ENCODE peak calls at places on chromosomes 3 and 15, in four cellular contexts. C is endothelial cell of umbilical vein, L is astrocyte, Y is kidney. U is an unnamed sample. For H3K4me1, the result is how much of the 10 kb centered on the place peaks cover.

GRCh38 chr3:118168175-118168574 is 866.5 kb downstream of the IGSF11 start:
- DNase-seq in C (no peak), L (no peak), Y (no peak), U (no peak)

GRCh38 chr3:60414047-60414446 is 837.2 kb downstream of the FHIT start:
- DNase-seq in C (no peak), L (no peak), Y (no peak), U (no peak)

GRCh38 chr3:101009386-101009785 is 16.2 kb upstream of the ABI3BP start:
- DNase-seq in C (no peak), L (no peak), Y (no peak), U (no peak)

GRCh38 chr3:140916603-140917002 is 25.0 kb upstream of the SLC25A36 start:
- DNase-seq in C (no peak), L (no peak), Y (no peak), U (no peak)

GRCh38 chr3:31580645-31581044 is 47.9 kb downstream of the STT3B start:
- DNase-seq in C (no peak), L (no peak), Y (no peak), U (no peak)

GRCh38 chr3:150544726-150545125 is 1.6 kb downstream of the SERP1 start:
- DNase-seq in C (peak), L (peak), Y (no peak), U (peak)

GRCh38 chr3:56536735-56537134 is 20.2 kb upstream of the CCDC66 start:
- DNase-seq in C (no peak), L (no peak), Y (no peak), U (no peak)

GRCh38 chr3:62632510-62633294 is 242.5 kb downstream of the CADPS start:
- DNase-seq in C (no peak), L (no peak), Y (no peak), U (peak)

GRCh38 chr3:105967117-105967516 is 98.3 kb upstream of the CBLB start:
- DNase-seq in C (peak), L (peak), Y (no peak), U (peak)

GRCh38 chr15:42068601-42069000 is 25.8 kb downstream of the PLA2G4D start:
- DNase-seq in C (no peak), L (no peak), Y (peak), U (no peak)

GRCh38 chr3:140216249-140216648 is 281.3 kb downstream of the CLSTN2 start:
- DNase-seq in C (no peak), L (no peak), Y (no peak), U (no peak)

GRCh38 chr15:32873292-32874114 is 155.7 kb downstream of the GREM1 start:
- DNase-seq in C (no peak), L (peak), Y (no peak), U (no peak)

GRCh38 chr3:65793495-65794200 is 245.1 kb downstream of the MAGI1 start:
- DNase-seq in C (no peak), L (peak), Y (no peak), U (no peak)

GRCh38 chr3:15892828-15893227 is 95.0 kb upstream of the ANKRD28 start:
- DNase-seq in C (peak), L (peak), Y (no peak), U (no peak)

GRCh38 chr3:120608506-120608905 is 12.4 kb downstream of the NDUFB4 start:
- DNase-seq in C (no peak), L (no peak), Y (no peak), U (no peak)

GRCh38 chr3:44236485-44236908 is 5.2 kb upstream of the TOPAZ1 start:
- DNase-seq in C (peak), L (no peak), Y (no peak), U (no peak)

GRCh38 chr15:100691321-100691720 is 88.9 kb downstream of the ASB7 start:
- DNase-seq in C (no peak), L (no peak), Y (no peak), U (no peak)

GRCh38 chr3:127739347-127740135 is 66.8 kb downstream of the ABTB1 start:
- DNase-seq in C (no peak), L (peak), Y (no peak), U (no peak)

GRCh38 chr3:59270921-59271320 is 221.1 kb upstream of the CFAP20DC start:
- DNase-seq in C (no peak), L (no peak), Y (no peak), U (no peak)

GRCh38 chr3:136960838-136961836 is 3.4 kb downstream of the IL20RB start:
- DNase-seq in C (no peak), L (peak), Y (no peak), U (peak)

GRCh38 chr3:43148033-43148432 is 42.2 kb upstream of the POMGNT2 start:
- DNase-seq in C (no peak), L (no peak), Y (no peak), U (no peak)

GRCh38 chr15:44832068-44832467 is 95.7 kb downstream of the TRIM69 start:
- DNase-seq in C (no peak), L (no peak), Y (no peak), U (no peak)

GRCh38 chr3:159322322-159322939 is 520.6 kb downstream of the MFSD1 start:
- DNase-seq in C (no peak), L (no peak), Y (peak), U (peak)

GRCh38 chr15:99507016-99507731 is 58.6 kb upstream of the MEF2A start:
- DNase-seq in C (peak), L (peak), Y (peak), U (peak)

GRCh38 chr3:182596673-182597410 is 196.5 kb upstream of the ATP11B start:
- DNase-seq in C (no peak), L (no peak), Y (no peak), U (no peak)

GRCh38 chr15:59686389-59686788 is 2.7 kb downstream of the BNIP2 start:
- DNase-seq in C (no peak), L (no peak), Y (no peak), U (no peak)

GRCh38 chr15:52858388-52859176 is 68.4 kb upstream of the ONECUT1 start:
- DNase-seq in C (no peak), L (no peak), Y (no peak), U (no peak)

GRCh38 chr3:133573054-133573628 is 345 bp upstream of the CDV3 start:
- DNase-seq in C (peak), L (peak), Y (peak), U (peak)

GRCh38 chr15:28265334-28266019 is 56.5 kb downstream of the HERC2 start:
- DNase-seq in C (no peak), L (no peak), Y (no peak), U (no peak)

GRCh38 chr15:57866149-57866736 is 159.7 kb downstream of the POLR2M start:
- DNase-seq in C (peak), L (no peak), Y (peak), U (peak)

GRCh38 chr3:48716508-48716981 is 476 bp downstream of the IP6K2 start:
- DNase-seq in C (peak), L (no peak), Y (no peak), U (peak)

GRCh38 chr15:73601449-73602425 is 31.5 kb downstream of the NPTN start:
- DNase-seq in C (peak), L (peak), Y (no peak), U (peak)

GRCh38 chr15:74799255-74799842 is 13.3 kb upstream of the LMAN1L start:
- DNase-seq in C (no peak), L (no peak), Y (no peak), U (no peak)

GRCh38 chr3:82790307-82791097 is 1029.1 kb upstream of the GBE1 start:
- DNase-seq in C (no peak), L (no peak), Y (peak), U (no peak)

GRCh38 chr3:184556502-184557347 is 4.9 kb upstream of the EPHB3 start:
- DNase-seq in C (no peak), L (no peak), Y (no peak), U (no peak)

GRCh38 chr15:65666257-65666656 is 44.5 kb downstream of the SLC24A1 start:
- DNase-seq in C (peak), L (peak), Y (no peak), U (peak)

GRCh38 chr15:67080118-67080899 is 14.9 kb downstream of the SMAD3 start:
- DNase-seq in C (no peak), L (peak), Y (peak), U (peak)

GRCh38 chr15:48646364-48646763 is 855 bp upstream of the FBN1 start:
- DNase-seq in C (no peak), L (no peak), Y (no peak), U (no peak)
- H3K4me1 ChIP-seq in C (under half), L (under half), Y (under half), U (under half)

GRCh38 chr3:148648685-148649352 is 48.9 kb upstream of the AGTR1 start:
- DNase-seq in C (no peak), L (peak), Y (no peak), U (peak)
- H3K9ac ChIP-seq in C (no peak), L (peak), Y (no peak), U (peak)

GRCh38 chr15:43794269-43795037 is 2.3 kb downstream of the SERF2 start:
- DNase-seq in C (peak), L (peak), Y (no peak), U (no peak)

GRCh38 chr15:43793647-43794046 is 1.5 kb downstream of the SERF2 start:
- DNase-seq in C (no peak), L (no peak), Y (no peak), U (no peak)

GRCh38 chr15:43789409-43789808 is 2.7 kb upstream of the SERF2 start:
- DNase-seq in C (no peak), L (no peak), Y (no peak), U (no peak)

GRCh38 chr15:43792761-43793493 is 807 bp downstream of the SERF2 start:
- DNase-seq in C (peak), L (no peak), Y (no peak), U (peak)

DNA sequence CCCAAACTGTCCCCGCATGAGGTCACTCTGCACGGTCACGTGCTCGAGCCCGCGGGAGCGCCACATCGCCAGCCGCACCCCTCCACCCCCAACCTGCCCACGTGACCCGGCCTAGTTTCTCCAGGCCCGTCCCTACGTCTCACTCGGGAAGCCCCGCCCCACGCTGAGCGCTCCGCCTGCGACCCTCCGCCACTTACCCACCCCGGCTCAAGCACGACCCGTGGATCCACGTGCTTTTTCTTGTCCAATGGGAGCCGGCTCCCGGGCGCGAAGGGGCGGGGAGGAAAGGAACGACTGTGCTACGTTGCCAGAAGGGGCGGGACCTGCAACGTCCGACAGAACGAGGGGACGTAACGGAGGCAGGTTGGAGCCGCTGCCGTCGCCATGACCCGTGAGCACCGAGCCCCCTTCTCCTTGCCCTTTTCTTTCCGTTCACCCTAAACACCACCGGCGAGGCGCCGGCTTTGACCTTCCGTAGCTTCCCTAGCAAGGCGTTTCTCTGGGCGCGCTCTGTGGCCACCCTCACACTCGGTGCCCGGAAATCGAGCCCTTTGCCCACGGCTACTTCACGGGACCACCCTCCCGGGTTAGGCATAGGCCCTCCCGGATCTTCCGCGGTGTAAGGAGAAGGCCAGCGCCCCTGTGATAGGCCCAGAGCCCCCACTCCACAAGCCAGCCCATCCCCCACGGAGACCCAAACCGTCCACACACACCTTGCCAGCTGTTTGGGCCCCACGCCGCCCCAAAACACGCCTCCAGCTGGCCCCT is at the start of gene SERF2:
- DNase-seq in C (peak), L (peak), Y (peak), U (peak)
- H3K4me1 ChIP-seq in C (under half), L (under half), Y (under half), U (under half)

GRCh38 chr3:174440741-174441587 is 418.2 kb upstream of the NAALADL2 start:
- DNase-seq in C (peak), L (peak), Y (peak), U (peak)

GRCh38 chr3:174441588-174442316 is 417.4 kb upstream of the NAALADL2 start:
- DNase-seq in C (peak), L (peak), Y (no peak), U (peak)

GRCh38 chr3:174440350-174440716 is 418.8 kb upstream of the NAALADL2 start:
- DNase-seq in C (no peak), L (peak), Y (no peak), U (peak)

GRCh38 chr3:174439621-174440349 is 419.3 kb upstream of the NAALADL2 start:
- DNase-seq in C (peak), L (peak), Y (no peak), U (peak)

DNA sequence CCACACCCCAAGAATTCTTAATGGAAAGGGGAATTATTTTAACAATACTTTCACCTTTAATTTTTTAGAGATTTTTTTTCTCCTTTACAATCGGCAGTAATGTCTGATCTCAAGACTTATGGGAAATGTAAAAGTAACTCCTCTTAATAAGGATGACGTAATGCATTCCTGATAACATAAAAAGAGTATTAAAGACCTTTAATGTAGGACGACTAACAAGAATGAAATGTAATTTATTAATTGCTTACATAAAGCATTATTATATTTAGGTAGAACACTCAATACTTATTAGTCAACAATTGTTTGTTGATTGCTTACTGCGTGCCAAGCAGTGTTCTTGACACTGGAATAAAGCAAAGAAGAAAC is 416.8 kb upstream of the NAALADL2 start:
- DNase-seq in C (no peak), L (no peak), Y (no peak), U (peak)
- H3K9ac ChIP-seq in C (peak), L (peak), Y (no peak), U (peak)

GRCh38 chr3:122985539-122985938 is 42.0 kb downstream of the SEMA5B start:
- DNase-seq in C (no peak), L (no peak), Y (no peak), U (no peak)

GRCh38 chr3:122984650-122985049 is 42.9 kb downstream of the SEMA5B start:
- DNase-seq in C (no peak), L (no peak), Y (no peak), U (no peak)

GRCh38 chr3:122978569-122978968 is 49.0 kb downstream of the SEMA5B start:
- DNase-seq in C (no peak), L (no peak), Y (no peak), U (no peak)

GRCh38 chr3:122984007-122984406 is 43.6 kb downstream of the SEMA5B start:
- DNase-seq in C (no peak), L (no peak), Y (peak), U (no peak)

DNA sequence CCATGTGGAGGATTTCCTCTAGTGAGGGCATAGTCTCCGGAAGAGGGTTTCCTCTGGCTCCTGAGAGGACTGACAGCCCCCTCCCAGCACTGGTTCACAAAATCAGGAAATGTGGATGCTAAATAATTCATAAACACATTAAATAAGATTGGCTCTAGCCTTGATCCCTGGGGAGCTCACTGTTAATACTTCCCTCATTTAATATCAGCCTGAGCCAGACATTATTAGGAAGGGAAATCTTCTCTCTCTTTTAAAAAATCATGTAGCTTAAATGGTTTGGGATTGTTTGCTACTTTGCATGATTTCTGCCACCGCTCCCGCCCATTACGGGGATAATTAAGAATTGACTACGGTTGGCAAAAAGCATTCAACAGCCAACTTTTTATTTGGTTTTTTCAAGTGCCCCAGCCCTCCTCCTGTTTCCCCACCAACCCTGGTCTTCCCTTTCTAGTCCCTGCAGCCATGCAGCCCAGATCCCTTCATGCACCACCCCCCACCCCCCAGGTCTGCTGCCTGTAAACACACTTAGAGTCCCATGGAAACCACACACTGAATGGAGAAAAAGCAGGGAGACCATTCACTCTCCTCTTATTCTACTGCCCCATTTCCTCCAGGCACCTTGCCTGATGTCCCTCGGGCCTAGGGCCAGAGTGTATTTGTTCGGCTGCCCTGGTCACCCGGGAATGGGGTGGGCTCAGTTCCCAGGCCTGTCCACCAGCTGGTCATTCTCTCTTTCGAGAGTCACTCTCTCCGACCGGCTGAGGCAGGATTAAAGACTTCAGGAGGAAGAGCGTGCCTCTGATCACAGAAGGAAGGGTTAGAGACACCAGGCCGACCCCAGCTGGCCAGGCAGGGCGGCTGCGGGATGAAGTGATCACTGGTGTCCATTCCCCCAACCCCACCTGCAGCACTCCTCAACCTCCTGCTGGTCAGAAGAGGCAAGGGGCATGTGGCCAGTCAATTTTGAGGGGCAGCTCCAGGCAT is 45.1 kb downstream of the SEMA5B start:
- DNase-seq in C (no peak), L (no peak), Y (no peak), U (no peak)
- H3K4me1 ChIP-seq in C (under half), L (under half), Y (under half), U (under half)

GRCh38 chr15:90680371-90680935 is 36.7 kb upstream of the BLM start:
- DNase-seq in C (no peak), L (peak), Y (no peak), U (peak)
- H3K9ac ChIP-seq in C (no peak), L (peak), Y (no peak), U (peak)

U was measured in adipocyte.